ENCODE peak calls at places on chromosome 17, in five cellular contexts. A is naive thymus-derived CD4-positive, alpha-beta T cell; T is A673; K is iPS DF 6.9; W is transverse colon. M is an unnamed sample. For H3K27me3 and H3K4me1, the result is how much of the 10 kb centered on the place peaks cover.

GRCh38 chr17:78826836-78827509 is 13.6 kb downstream of the USP36 start:
- DNase-seq in A (no peak), W (peak), T (no peak), K (no peak), M (no peak)

GRCh38 chr17:79114455-79115301 is 40.1 kb downstream of the ENGASE start:
- DNase-seq in T (peak), W (peak), A (no peak), K (no peak), M (no peak)

GRCh38 chr17:17391575-17392370 is 85.0 kb upstream of the MED9 start:
- DNase-seq in W (peak), K (no peak), A (peak), T (peak), M (peak)

GRCh38 chr17:64006361-64007088 is 8.4 kb downstream of the PRR29 start:
- DNase-seq in A (no peak), T (no peak), K (no peak), W (no peak), M (no peak)

GRCh38 chr17:45823598-45823997 is 21.1 kb upstream of the SPPL2C start:
- DNase-seq in K (no peak), W (no peak), T (no peak), A (peak), M (peak)

GRCh38 chr17:21089933-21090888 is 36.6 kb upstream of the DHRS7B start:
- DNase-seq in K (no peak), W (no peak), A (no peak), T (no peak), M (no peak)

GRCh38 chr17:38701504-38702165 is 3.4 kb upstream of the MLLT6 start:
- DNase-seq in W (peak), A (peak), T (peak), K (no peak), M (peak)

GRCh38 chr17:72274632-72275031 is 153.8 kb downstream of the SOX9 start:
- DNase-seq in A (no peak), K (no peak), T (no peak), W (no peak), M (no peak)

GRCh38 chr17:49979748-49980479 is 10.9 kb downstream of the DLX4 start:
- DNase-seq in W (no peak), T (no peak), A (no peak), K (no peak), M (no peak)

GRCh38 chr17:57154896-57155295 is 69.8 kb downstream of the AKAP1 start:
- DNase-seq in A (no peak), T (no peak), K (no peak), W (no peak), M (no peak)

GRCh38 chr17:17168401-17168800 is 37.7 kb downstream of the PLD6 start:
- DNase-seq in T (no peak), W (no peak), A (no peak), K (no peak), M (no peak)

GRCh38 chr17:10099051-10099571 is 99.3 kb downstream of the GAS7 start:
- DNase-seq in K (no peak), W (no peak), T (peak), A (no peak), M (no peak)

GRCh38 chr17:14604920-14605599 is 304.2 kb downstream of the HS3ST3B1 start:
- DNase-seq in A (peak), W (peak), T (no peak), K (no peak), M (no peak)

GRCh38 chr17:79965806-79966205 is 69.9 kb downstream of the TBC1D16 start:
- DNase-seq in T (no peak), K (no peak), W (no peak), A (no peak), M (no peak)

GRCh38 chr17:4004517-4005295 is 40.5 kb upstream of the ATP2A3 start:
- DNase-seq in K (no peak), A (peak), T (peak), W (peak), M (peak)

GRCh38 chr17:56781944-56782737 is 51.6 kb downstream of the C17orf67 start:
- DNase-seq in K (no peak), A (no peak), W (no peak), T (peak), M (no peak)

GRCh38 chr17:5043524-5043923 is 8.3 kb upstream of the SLC52A1 start:
- DNase-seq in A (no peak), T (no peak), K (no peak), W (no peak), M (no peak)

GRCh38 chr17:37116802-37117201 is 168.0 kb downstream of the AATF start:
- DNase-seq in K (no peak), A (no peak), T (no peak), W (no peak), M (no peak)

GRCh38 chr17:31470592-31470991 is 79.1 kb downstream of the RAB11FIP4 start:
- DNase-seq in A (no peak), T (peak), W (no peak), K (no peak), M (no peak)

GRCh38 chr17:27506348-27507218 is 50.3 kb downstream of the KSR1 start:
- DNase-seq in K (no peak), T (peak), W (no peak), A (no peak), M (no peak)

GRCh38 chr17:49610883-49611584 is 35.4 kb downstream of the NXPH3 start:
- DNase-seq in K (no peak), W (no peak), A (no peak), T (no peak), M (no peak)

GRCh38 chr17:39328815-39329214 is 72.6 kb downstream of the FBXL20 start:
- DNase-seq in A (no peak), T (no peak), K (no peak), W (no peak), M (no peak)

GRCh38 chr17:78358538-78359215 is 1.2 kb downstream of the SOCS3 start:
- DNase-seq in A (no peak), W (peak), T (peak), K (no peak), M (peak)

GRCh38 chr17:56499799-56500388 is 93.6 kb upstream of the NOG start:
- DNase-seq in W (no peak), T (peak), K (no peak), A (peak), M (no peak)

GRCh38 chr17:38897671-38898290 is 27.6 kb upstream of the LASP1NB start:
- DNase-seq in A (no peak), K (no peak), W (peak), T (no peak), M (no peak)

GRCh38 chr17:48259710-48260291 is 152.2 kb downstream of the SNX11 start:
- DNase-seq in W (no peak), K (peak), A (no peak), T (peak), M (no peak)

GRCh38 chr17:20035501-20035900 is 26.3 kb downstream of the SPECC1 start:
- DNase-seq in A (no peak), K (no peak), W (no peak), T (no peak), M (no peak)

GRCh38 chr17:31908386-31908785 is 6.9 kb upstream of the UTP6 start:
- DNase-seq in W (no peak), A (no peak), T (no peak), K (no peak), M (no peak)

GRCh38 chr17:27293359-27293897 is 486 bp upstream of the WSB1 start:
- DNase-seq in T (no peak), W (no peak), A (peak), K (no peak), M (no peak)

GRCh38 chr17:12406623-12407228 is 259.0 kb upstream of the MYOCD start:
- DNase-seq in K (no peak), T (no peak), W (no peak), A (no peak), M (no peak)

GRCh38 chr17:5539286-5539685 is 45.0 kb downstream of the NLRP1 start:
- DNase-seq in A (no peak), K (no peak), T (no peak), W (no peak), M (no peak)

GRCh38 chr17:57906910-57907309 is 48.3 kb downstream of the CUEDC1 start:
- DNase-seq in W (no peak), K (no peak), A (no peak), T (peak), M (no peak)

GRCh38 chr17:29663155-29663554 is 40.4 kb upstream of the CORO6 start:
- DNase-seq in T (no peak), A (no peak), W (no peak), K (no peak), M (no peak)

GRCh38 chr17:6862822-6863221 is 31.3 kb upstream of the TEKT1 start:
- DNase-seq in A (no peak), T (no peak), K (no peak), W (no peak), M (no peak)

DNA sequence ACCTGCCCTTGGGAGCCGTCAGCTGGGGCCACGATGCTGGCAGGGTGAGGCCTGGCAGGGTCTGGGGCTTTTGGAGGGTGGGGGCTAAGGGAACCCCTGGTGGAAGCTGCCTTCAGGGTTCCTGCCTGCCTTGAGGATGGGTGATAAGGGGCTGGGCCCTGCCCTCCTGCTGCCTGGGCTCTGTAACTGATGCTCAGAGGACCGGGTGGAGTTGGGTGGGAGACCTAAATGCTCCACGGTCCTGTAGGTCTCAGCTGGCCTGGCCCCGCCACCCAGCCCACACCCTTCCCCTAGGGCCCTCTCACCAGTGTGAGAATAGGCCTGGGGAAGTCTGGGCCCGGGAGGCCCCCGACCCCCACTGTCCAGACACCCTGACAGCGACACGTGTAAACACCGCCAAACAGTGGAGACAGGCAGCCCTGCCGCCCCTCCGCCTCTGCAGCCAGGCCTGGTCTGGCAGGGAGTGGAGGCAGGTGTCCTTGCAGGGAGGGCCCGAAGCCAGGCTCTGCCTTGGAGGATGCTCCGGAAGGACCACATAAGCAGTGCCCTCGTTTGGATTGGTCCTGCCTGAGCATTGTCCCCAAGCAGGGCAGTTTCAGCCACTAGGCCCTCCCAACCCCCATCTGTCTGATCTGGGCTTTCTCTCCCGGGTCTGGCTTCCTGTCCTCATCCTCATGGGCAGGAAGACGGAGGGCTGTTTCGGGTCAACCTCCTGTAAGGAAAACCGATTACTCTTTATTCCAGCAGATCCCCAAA is 6.5 kb upstream of the BAHCC1 start:
- DNase-seq in K (no peak), W (no peak), T (no peak), A (no peak), M (no peak)
- H3K27me3 ChIP-seq in K (half or more), W (under half), T (under half), A (under half), M (half or more)

GRCh38 chr17:65567566-65567965 is 6.1 kb upstream of the AXIN2 start:
- DNase-seq in K (no peak), A (no peak), T (no peak), W (no peak), M (no peak)
- H3K4me1 ChIP-seq in K (under half), A (under half), T (under half), W (under half), M (under half)

DNA sequence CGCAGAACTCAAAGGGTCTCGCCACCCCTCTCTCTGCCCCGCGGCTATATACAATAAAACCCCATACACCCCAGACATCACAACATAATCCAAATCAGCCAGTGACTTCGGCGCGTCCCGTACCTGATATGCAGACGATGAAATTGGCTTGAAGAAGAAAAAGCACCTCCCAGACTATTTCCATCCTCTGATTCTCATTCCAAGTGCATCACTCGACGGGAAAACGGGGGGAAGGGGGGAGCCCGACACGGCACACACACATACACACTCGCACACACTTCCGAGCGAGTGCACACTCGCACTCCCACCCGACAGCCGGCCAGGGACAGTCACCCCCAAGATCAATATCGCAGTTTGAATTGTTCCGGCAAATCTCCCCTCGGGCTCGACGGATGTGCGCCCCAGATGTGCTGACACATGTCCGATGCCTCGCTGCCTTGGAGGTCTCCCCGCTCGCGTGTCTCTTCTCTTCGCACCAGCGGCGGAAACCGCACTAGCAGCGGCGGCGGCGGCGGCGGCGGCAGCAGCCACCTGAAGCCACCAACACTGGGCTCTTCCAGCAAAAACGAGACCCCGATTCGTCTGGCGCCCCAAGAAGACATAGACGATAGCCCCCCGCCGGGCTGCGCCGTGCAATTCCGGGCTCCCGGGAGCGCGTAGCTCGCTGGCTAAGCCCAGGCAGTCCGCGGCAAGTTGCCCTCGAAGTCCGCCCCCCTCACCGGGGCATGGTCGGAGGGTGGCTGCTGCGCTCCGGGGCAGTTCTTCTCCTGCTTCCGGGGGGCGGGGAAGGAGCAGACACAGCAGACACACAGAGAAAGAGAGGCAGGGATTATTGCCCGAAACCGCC is 688 bp downstream of the CA10 start:
- DNase-seq in A (no peak), K (no peak), T (no peak), W (no peak), M (no peak)
- H3K27me3 ChIP-seq in A (under half), K (under half), T (half or more), W (half or more), M (under half)

GRCh38 chr17:18994626-18995025 is 9.9 kb downstream of the FAM83G start:
- DNase-seq in W (no peak), T (no peak), K (no peak), A (no peak), M (no peak)
- H3K4me1 ChIP-seq in W (under half), T (under half), K (under half), A (under half), M (under half)

M was measured in CD8-positive, alpha-beta memory T cell.